ENCODE peak calls at places on chromosomes 7 and 10, in five cellular contexts. One of them, this sample, is unnamed.

GRCh38 chr7:80488406-80488805 is 23.5 kb downstream of the GNAT3 start:
- DNase-seq in CD4-positive, alpha-beta T cell: no peak
- DNase-seq in ascending aorta: no peak
- DNase-seq in fibroblast of the aortic adventitia: peak
- DNase-seq in thoracic aorta: no peak
- DNase-seq in this sample: no peak

GRCh38 chr10:88896336-88897018 is 16.4 kb downstream of the STAMBPL1 start:
- DNase-seq in ascending aorta: no peak
- DNase-seq in fibroblast of the aortic adventitia: no peak
- DNase-seq in CD4-positive, alpha-beta T cell: no peak
- DNase-seq in thoracic aorta: no peak
- DNase-seq in this sample: no peak

GRCh38 chr7:32077806-32078205 is 7.6 kb upstream of the PDE1C start:
- DNase-seq in fibroblast of the aortic adventitia: no peak
- DNase-seq in ascending aorta: no peak
- DNase-seq in CD4-positive, alpha-beta T cell: no peak
- DNase-seq in thoracic aorta: no peak
- DNase-seq in this sample: no peak

GRCh38 chr10:116451956-116452720 is 24.5 kb downstream of the PNLIPRP3 start:
- DNase-seq in fibroblast of the aortic adventitia: no peak
- DNase-seq in ascending aorta: no peak
- DNase-seq in thoracic aorta: no peak
- DNase-seq in CD4-positive, alpha-beta T cell: no peak
- DNase-seq in this sample: no peak

GRCh38 chr7:21898265-21898930 is 47.3 kb downstream of the CDCA7L start:
- DNase-seq in fibroblast of the aortic adventitia: no peak
- DNase-seq in CD4-positive, alpha-beta T cell: no peak
- DNase-seq in ascending aorta: no peak
- DNase-seq in thoracic aorta: no peak
- DNase-seq in this sample: no peak

GRCh38 chr7:77537595-77538185 is 595 bp downstream of the PTPN12 start:
- DNase-seq in ascending aorta: peak
- DNase-seq in thoracic aorta: no peak
- DNase-seq in fibroblast of the aortic adventitia: no peak
- DNase-seq in CD4-positive, alpha-beta T cell: no peak
- DNase-seq in this sample: peak

GRCh38 chr10:100038561-100039071 is 28.9 kb upstream of the DNMBP start:
- DNase-seq in ascending aorta: no peak
- DNase-seq in fibroblast of the aortic adventitia: peak
- DNase-seq in CD4-positive, alpha-beta T cell: no peak
- DNase-seq in thoracic aorta: no peak
- DNase-seq in this sample: no peak

GRCh38 chr7:105672820-105673219 is 91.5 kb upstream of the EFCAB10 start:
- DNase-seq in CD4-positive, alpha-beta T cell: no peak
- DNase-seq in thoracic aorta: no peak
- DNase-seq in fibroblast of the aortic adventitia: no peak
- DNase-seq in ascending aorta: no peak
- DNase-seq in this sample: no peak

GRCh38 chr10:70319824-70320223 is 36.0 kb upstream of the NPFFR1 start:
- DNase-seq in ascending aorta: no peak
- DNase-seq in CD4-positive, alpha-beta T cell: no peak
- DNase-seq in thoracic aorta: no peak
- DNase-seq in fibroblast of the aortic adventitia: no peak
- DNase-seq in this sample: no peak

GRCh38 chr10:93997546-93997945 is 3.8 kb downstream of the PLCE1 start:
- DNase-seq in CD4-positive, alpha-beta T cell: no peak
- DNase-seq in thoracic aorta: no peak
- DNase-seq in fibroblast of the aortic adventitia: no peak
- DNase-seq in ascending aorta: no peak
- DNase-seq in this sample: no peak

GRCh38 chr7:134660242-134660785 is 13.7 kb downstream of the BPGM start:
- DNase-seq in fibroblast of the aortic adventitia: peak
- DNase-seq in thoracic aorta: no peak
- DNase-seq in ascending aorta: no peak
- DNase-seq in CD4-positive, alpha-beta T cell: no peak
- DNase-seq in this sample: no peak
- TF ChIP-seq CTCF in fibroblast of the aortic adventitia: no peak
- TF ChIP-seq CTCF in thoracic aorta: no peak
- TF ChIP-seq CTCF in ascending aorta: no peak
- TF ChIP-seq CTCF in CD4-positive, alpha-beta T cell: no peak
- TF ChIP-seq CTCF in this sample: no peak

GRCh38 chr10:3090914-3091313 is 23.6 kb downstream of the PFKP start:
- DNase-seq in ascending aorta: no peak
- DNase-seq in fibroblast of the aortic adventitia: peak
- DNase-seq in thoracic aorta: no peak
- DNase-seq in CD4-positive, alpha-beta T cell: no peak
- DNase-seq in this sample: peak
- TF ChIP-seq CTCF in ascending aorta: peak
- TF ChIP-seq CTCF in fibroblast of the aortic adventitia: peak
- TF ChIP-seq CTCF in thoracic aorta: no peak
- TF ChIP-seq CTCF in CD4-positive, alpha-beta T cell: no peak
- TF ChIP-seq CTCF in this sample: no peak

GRCh38 chr7:154844499-154844898 is 158.4 kb downstream of the PAXIP1 start:
- DNase-seq in thoracic aorta: no peak
- DNase-seq in CD4-positive, alpha-beta T cell: no peak
- DNase-seq in fibroblast of the aortic adventitia: no peak
- DNase-seq in ascending aorta: no peak
- DNase-seq in this sample: no peak
- TF ChIP-seq CTCF in thoracic aorta: no peak
- TF ChIP-seq CTCF in CD4-positive, alpha-beta T cell: no peak
- TF ChIP-seq CTCF in fibroblast of the aortic adventitia: no peak
- TF ChIP-seq CTCF in ascending aorta: no peak
- TF ChIP-seq CTCF in this sample: no peak

GRCh38 chr7:732556-732955 is 5.5 kb upstream of the PRKAR1B start:
- DNase-seq in thoracic aorta: no peak
- DNase-seq in CD4-positive, alpha-beta T cell: no peak
- DNase-seq in fibroblast of the aortic adventitia: no peak
- DNase-seq in ascending aorta: no peak
- DNase-seq in this sample: no peak

GRCh38 chr7:734214-734613 is 7.1 kb upstream of the PRKAR1B start:
- DNase-seq in thoracic aorta: no peak
- DNase-seq in ascending aorta: no peak
- DNase-seq in fibroblast of the aortic adventitia: no peak
- DNase-seq in CD4-positive, alpha-beta T cell: no peak
- DNase-seq in this sample: no peak

GRCh38 chr7:730501-731439 is 3.7 kb upstream of the PRKAR1B start:
- DNase-seq in thoracic aorta: no peak
- DNase-seq in fibroblast of the aortic adventitia: no peak
- DNase-seq in ascending aorta: no peak
- DNase-seq in CD4-positive, alpha-beta T cell: no peak
- DNase-seq in this sample: no peak

GRCh38 chr7:731440-732085 is 4.5 kb upstream of the PRKAR1B start:
- DNase-seq in ascending aorta: no peak
- DNase-seq in fibroblast of the aortic adventitia: no peak
- DNase-seq in thoracic aorta: no peak
- DNase-seq in CD4-positive, alpha-beta T cell: no peak
- DNase-seq in this sample: no peak

DNA sequence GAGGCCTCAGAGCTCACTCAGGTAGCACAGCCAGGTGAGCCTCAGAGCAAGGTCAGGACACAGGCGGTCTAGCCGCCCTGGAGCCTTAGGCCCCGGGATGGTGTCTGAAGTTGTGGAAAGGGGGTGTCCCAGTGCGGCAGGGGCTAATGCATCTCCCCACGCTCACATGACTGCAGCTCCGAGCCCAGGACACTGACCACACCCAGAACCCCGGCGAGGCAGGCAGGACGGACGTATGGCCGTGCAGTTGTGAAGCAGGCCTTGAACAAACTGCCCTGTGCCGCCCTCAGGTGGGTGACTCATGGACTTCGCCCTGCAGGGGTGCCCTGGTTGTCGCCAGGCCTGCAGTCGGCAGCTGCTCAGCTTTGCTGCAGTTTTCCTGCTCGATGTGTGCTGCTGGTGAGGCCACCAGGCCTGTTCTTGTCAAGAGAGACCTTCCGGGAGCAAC is 5.0 kb upstream of the PRKAR1B start:
- DNase-seq in thoracic aorta: no peak
- DNase-seq in fibroblast of the aortic adventitia: no peak
- DNase-seq in ascending aorta: no peak
- DNase-seq in CD4-positive, alpha-beta T cell: no peak
- DNase-seq in this sample: no peak
- TF ChIP-seq CTCF in thoracic aorta: no peak
- TF ChIP-seq CTCF in fibroblast of the aortic adventitia: no peak
- TF ChIP-seq CTCF in ascending aorta: no peak
- TF ChIP-seq CTCF in CD4-positive, alpha-beta T cell: no peak
- TF ChIP-seq CTCF in this sample: no peak

GRCh38 chr7:41976411-41976810 is 260.6 kb downstream of the GLI3 start:
- DNase-seq in fibroblast of the aortic adventitia: no peak
- DNase-seq in thoracic aorta: no peak
- DNase-seq in ascending aorta: no peak
- DNase-seq in CD4-positive, alpha-beta T cell: no peak
- DNase-seq in this sample: no peak

GRCh38 chr7:41978858-41979257 is 258.2 kb downstream of the GLI3 start:
- DNase-seq in ascending aorta: no peak
- DNase-seq in CD4-positive, alpha-beta T cell: no peak
- DNase-seq in fibroblast of the aortic adventitia: no peak
- DNase-seq in thoracic aorta: no peak
- DNase-seq in this sample: no peak

GRCh38 chr7:41974835-41975234 is 262.2 kb downstream of the GLI3 start:
- DNase-seq in fibroblast of the aortic adventitia: no peak
- DNase-seq in CD4-positive, alpha-beta T cell: no peak
- DNase-seq in thoracic aorta: no peak
- DNase-seq in ascending aorta: no peak
- DNase-seq in this sample: no peak

GRCh38 chr7:41975854-41976253 is 261.2 kb downstream of the GLI3 start:
- DNase-seq in ascending aorta: no peak
- DNase-seq in thoracic aorta: no peak
- DNase-seq in fibroblast of the aortic adventitia: peak
- DNase-seq in CD4-positive, alpha-beta T cell: no peak
- DNase-seq in this sample: no peak

GRCh38 chr7:41977165-41977651 is 259.8 kb downstream of the GLI3 start:
- DNase-seq in ascending aorta: no peak
- DNase-seq in CD4-positive, alpha-beta T cell: no peak
- DNase-seq in thoracic aorta: no peak
- DNase-seq in fibroblast of the aortic adventitia: peak
- DNase-seq in this sample: no peak
- TF ChIP-seq CTCF in ascending aorta: peak
- TF ChIP-seq CTCF in CD4-positive, alpha-beta T cell: no peak
- TF ChIP-seq CTCF in thoracic aorta: peak
- TF ChIP-seq CTCF in fibroblast of the aortic adventitia: peak
- TF ChIP-seq CTCF in this sample: peak

GRCh38 chr7:73363225-73364005 is 35.5 kb downstream of the FKBP6 start:
- DNase-seq in fibroblast of the aortic adventitia: no peak
- DNase-seq in thoracic aorta: no peak
- DNase-seq in CD4-positive, alpha-beta T cell: no peak
- DNase-seq in ascending aorta: no peak
- DNase-seq in this sample: no peak

GRCh38 chr7:73366127-73366526 is 38.2 kb downstream of the FKBP6 start:
- DNase-seq in CD4-positive, alpha-beta T cell: no peak
- DNase-seq in fibroblast of the aortic adventitia: no peak
- DNase-seq in ascending aorta: no peak
- DNase-seq in thoracic aorta: no peak
- DNase-seq in this sample: no peak

GRCh38 chr7:73367006-73367405 is 39.0 kb downstream of the FKBP6 start:
- DNase-seq in fibroblast of the aortic adventitia: no peak
- DNase-seq in CD4-positive, alpha-beta T cell: no peak
- DNase-seq in thoracic aorta: no peak
- DNase-seq in ascending aorta: no peak
- DNase-seq in this sample: no peak

GRCh38 chr7:73361340-73361739 is 33.4 kb downstream of the FKBP6 start:
- DNase-seq in fibroblast of the aortic adventitia: no peak
- DNase-seq in thoracic aorta: no peak
- DNase-seq in CD4-positive, alpha-beta T cell: no peak
- DNase-seq in ascending aorta: no peak
- DNase-seq in this sample: no peak

DNA sequence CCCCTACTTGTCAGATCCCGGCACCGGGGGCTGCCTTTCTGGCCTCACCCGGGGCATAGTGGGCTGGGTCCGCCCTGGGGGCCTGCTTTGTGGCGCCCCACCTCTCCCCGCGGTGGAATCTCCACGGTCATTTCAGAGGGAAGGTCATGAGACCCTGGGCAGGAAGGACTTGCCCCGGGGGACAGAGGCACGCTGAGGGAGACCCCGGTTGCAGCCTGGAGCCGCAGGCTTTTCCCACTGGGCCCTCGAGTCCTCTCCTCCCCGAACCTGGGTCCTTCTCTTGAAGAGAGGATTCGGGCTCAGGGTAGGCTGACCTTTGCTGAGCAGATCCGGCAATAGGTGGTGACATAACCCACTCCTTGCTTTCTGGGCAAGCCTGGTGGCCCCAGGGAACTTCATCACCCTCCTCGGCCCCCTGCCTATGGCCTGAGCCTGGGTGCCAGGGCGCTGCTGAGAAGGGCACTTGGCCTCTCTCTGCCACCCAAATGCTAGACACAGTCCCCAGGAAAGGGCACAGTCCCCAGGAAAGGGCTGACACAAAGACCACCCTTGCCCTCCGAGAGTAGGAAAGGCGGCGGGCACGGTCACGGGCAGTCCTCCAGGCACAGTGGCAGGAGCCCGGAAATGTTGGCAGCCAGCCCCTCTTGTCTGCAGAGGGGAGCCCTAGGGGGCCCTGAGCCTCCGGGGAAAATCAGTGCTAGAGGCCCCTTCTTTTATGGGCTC is 36.2 kb downstream of the FKBP6 start:
- DNase-seq in thoracic aorta: no peak
- DNase-seq in ascending aorta: no peak
- DNase-seq in CD4-positive, alpha-beta T cell: no peak
- DNase-seq in fibroblast of the aortic adventitia: no peak
- DNase-seq in this sample: no peak
- TF ChIP-seq CTCF in thoracic aorta: no peak
- TF ChIP-seq CTCF in ascending aorta: no peak
- TF ChIP-seq CTCF in CD4-positive, alpha-beta T cell: no peak
- TF ChIP-seq CTCF in fibroblast of the aortic adventitia: no peak
- TF ChIP-seq CTCF in this sample: no peak

GRCh38 chr10:7085147-7085912 is 325.5 kb downstream of the SFMBT2 start:
- DNase-seq in thoracic aorta: no peak
- DNase-seq in CD4-positive, alpha-beta T cell: no peak
- DNase-seq in ascending aorta: no peak
- DNase-seq in fibroblast of the aortic adventitia: no peak
- DNase-seq in this sample: no peak

GRCh38 chr10:7082967-7083366 is 327.9 kb downstream of the SFMBT2 start:
- DNase-seq in ascending aorta: no peak
- DNase-seq in fibroblast of the aortic adventitia: peak
- DNase-seq in thoracic aorta: no peak
- DNase-seq in CD4-positive, alpha-beta T cell: no peak
- DNase-seq in this sample: no peak

GRCh38 chr10:7085913-7086589 is 324.8 kb downstream of the SFMBT2 start:
- DNase-seq in ascending aorta: no peak
- DNase-seq in thoracic aorta: no peak
- DNase-seq in fibroblast of the aortic adventitia: peak
- DNase-seq in CD4-positive, alpha-beta T cell: no peak
- DNase-seq in this sample: no peak

GRCh38 chr10:7084255-7085005 is 326.4 kb downstream of the SFMBT2 start:
- DNase-seq in thoracic aorta: no peak
- DNase-seq in CD4-positive, alpha-beta T cell: no peak
- DNase-seq in fibroblast of the aortic adventitia: no peak
- DNase-seq in ascending aorta: no peak
- DNase-seq in this sample: no peak
- TF ChIP-seq CTCF in thoracic aorta: no peak
- TF ChIP-seq CTCF in CD4-positive, alpha-beta T cell: no peak
- TF ChIP-seq CTCF in fibroblast of the aortic adventitia: no peak
- TF ChIP-seq CTCF in ascending aorta: no peak
- TF ChIP-seq CTCF in this sample: no peak